ENCODE peak calls at places on chromosome 7, in ten cellular contexts. M is uterus, J is thyroid gland, E is gastrocnemius medialis, W is suprapubic skin, C is tibial nerve, K is A549, H is HepG2, P is Peyer's patch, T is ovary. V is an unnamed sample.

GRCh38 chr7:36084485-36085091 is 68.5 kb upstream of the EEPD1 start:
- DNase-seq in M (peak), J (peak), E (peak), W (no peak), C (no peak), K (peak), H (peak), P (no peak), T (peak), V (no peak)

GRCh38 chr7:149229526-149229925 is 9.9 kb upstream of the ZNF212 start:
- DNase-seq in M (no peak), J (no peak), E (no peak), W (no peak), C (no peak), K (no peak), H (no peak), P (no peak), T (no peak), V (no peak)

GRCh38 chr7:30276203-30276900 is 8.0 kb upstream of the ZNRF2 start:
- DNase-seq in M (peak), J (peak), E (no peak), W (no peak), C (no peak), K (peak), H (peak), P (peak), T (peak), V (no peak)

GRCh38 chr7:16428672-16429071 is 7.3 kb upstream of the CRPPA start:
- DNase-seq in M (no peak), J (no peak), E (no peak), W (no peak), C (no peak), K (no peak), H (no peak), P (no peak), T (no peak), V (no peak)

GRCh38 chr7:128705891-128706333 is 33.2 kb upstream of the CALU start:
- DNase-seq in M (no peak), J (no peak), E (no peak), W (no peak), C (no peak), K (no peak), H (no peak), P (no peak), T (no peak), V (no peak)

GRCh38 chr7:116525298-116525912 is 569 bp downstream of the CAV1 start:
- DNase-seq in M (peak), J (peak), E (peak), W (peak), C (peak), K (peak), H (no peak), P (peak), T (peak), V (peak)

GRCh38 chr7:80719261-80719660 is 80.8 kb downstream of the CD36 start:
- DNase-seq in M (no peak), J (no peak), E (no peak), W (no peak), C (no peak), K (no peak), H (no peak), P (no peak), T (no peak), V (no peak)

GRCh38 chr7:93142127-93142526 is 6.1 kb downstream of the SAMD9L start:
- DNase-seq in M (no peak), J (no peak), E (no peak), W (no peak), C (no peak), K (no peak), H (no peak), P (no peak), T (no peak), V (no peak)

GRCh38 chr7:89104748-89105685 is 309.5 kb upstream of the TEX47 start:
- DNase-seq in M (no peak), J (no peak), E (no peak), W (no peak), C (no peak), K (no peak), H (no peak), P (no peak), T (no peak), V (no peak)

GRCh38 chr7:41544241-41544640 is 158.6 kb downstream of the INHBA start:
- DNase-seq in M (no peak), J (no peak), E (no peak), W (no peak), C (no peak), K (no peak), H (no peak), P (no peak), T (no peak), V (no peak)

GRCh38 chr7:46383605-46384004 is 462.5 kb upstream of the IGFBP3 start:
- DNase-seq in M (no peak), J (no peak), E (no peak), W (no peak), C (no peak), K (no peak), H (no peak), P (no peak), T (no peak), V (no peak)

GRCh38 chr7:99196536-99197288 is 11.2 kb downstream of the KPNA7 start:
- DNase-seq in M (no peak), J (no peak), E (no peak), W (no peak), C (no peak), K (peak), H (no peak), P (no peak), T (no peak), V (no peak)

GRCh38 chr7:127912901-127913300 is 118.3 kb downstream of the LRRC4 start:
- DNase-seq in M (no peak), J (no peak), E (no peak), W (no peak), C (no peak), K (no peak), H (peak), P (no peak), T (no peak), V (no peak)

GRCh38 chr7:79361214-79361613 is 92.3 kb downstream of the MAGI2 start:
- DNase-seq in M (no peak), J (no peak), E (no peak), W (no peak), C (no peak), K (peak), H (no peak), P (no peak), T (no peak), V (no peak)

GRCh38 chr7:99003419-99003818 is 125.1 kb downstream of the TRRAP start:
- DNase-seq in M (no peak), J (no peak), E (no peak), W (peak), C (no peak), K (no peak), H (no peak), P (no peak), T (no peak), V (no peak)

GRCh38 chr7:151327659-151328058 is 14.0 kb upstream of the NUB1 start:
- DNase-seq in M (no peak), J (no peak), E (no peak), W (no peak), C (no peak), K (no peak), H (no peak), P (no peak), T (no peak), V (no peak)

GRCh38 chr7:131057524-131058065 is 270.1 kb upstream of the MKLN1 start:
- DNase-seq in M (no peak), J (no peak), E (no peak), W (no peak), C (no peak), K (no peak), H (peak), P (no peak), T (no peak), V (no peak)

GRCh38 chr7:114786455-114786854 is 135.4 kb upstream of the MDFIC start:
- DNase-seq in M (no peak), J (no peak), E (no peak), W (no peak), C (no peak), K (no peak), H (no peak), P (no peak), T (no peak), V (no peak)

GRCh38 chr7:96991850-96992623 is 13.3 kb upstream of the DLX6 start:
- DNase-seq in M (no peak), J (no peak), E (no peak), W (no peak), C (no peak), K (no peak), H (no peak), P (no peak), T (no peak), V (no peak)

GRCh38 chr7:117597755-117598154 is 117.9 kb downstream of the CFTR start:
- DNase-seq in M (no peak), J (no peak), E (no peak), W (no peak), C (no peak), K (no peak), H (no peak), P (no peak), T (no peak), V (no peak)

GRCh38 chr7:49812534-49812933 is 39.1 kb downstream of the VWC2 start:
- DNase-seq in M (no peak), J (no peak), E (no peak), W (no peak), C (no peak), K (no peak), H (no peak), P (no peak), T (no peak), V (no peak)

GRCh38 chr7:74453321-74454011 is at the start of gene GTF2IRD1:
- DNase-seq in M (peak), J (peak), E (peak), W (peak), C (peak), K (peak), H (peak), P (peak), T (peak), V (no peak)

GRCh38 chr7:74455933-74456332 is 2.2 kb downstream of the GTF2IRD1 start:
- DNase-seq in M (no peak), J (no peak), E (peak), W (no peak), C (no peak), K (no peak), H (no peak), P (no peak), T (no peak), V (no peak)

GRCh38 chr7:74454948-74455804 is 1.5 kb downstream of the GTF2IRD1 start:
- DNase-seq in M (peak), J (peak), E (peak), W (no peak), C (no peak), K (no peak), H (peak), P (no peak), T (peak), V (no peak)

GRCh38 chr7:74452748-74453320 is 872 bp upstream of the GTF2IRD1 start:
- DNase-seq in M (peak), J (no peak), E (peak), W (no peak), C (peak), K (no peak), H (peak), P (peak), T (peak), V (no peak)

DNA sequence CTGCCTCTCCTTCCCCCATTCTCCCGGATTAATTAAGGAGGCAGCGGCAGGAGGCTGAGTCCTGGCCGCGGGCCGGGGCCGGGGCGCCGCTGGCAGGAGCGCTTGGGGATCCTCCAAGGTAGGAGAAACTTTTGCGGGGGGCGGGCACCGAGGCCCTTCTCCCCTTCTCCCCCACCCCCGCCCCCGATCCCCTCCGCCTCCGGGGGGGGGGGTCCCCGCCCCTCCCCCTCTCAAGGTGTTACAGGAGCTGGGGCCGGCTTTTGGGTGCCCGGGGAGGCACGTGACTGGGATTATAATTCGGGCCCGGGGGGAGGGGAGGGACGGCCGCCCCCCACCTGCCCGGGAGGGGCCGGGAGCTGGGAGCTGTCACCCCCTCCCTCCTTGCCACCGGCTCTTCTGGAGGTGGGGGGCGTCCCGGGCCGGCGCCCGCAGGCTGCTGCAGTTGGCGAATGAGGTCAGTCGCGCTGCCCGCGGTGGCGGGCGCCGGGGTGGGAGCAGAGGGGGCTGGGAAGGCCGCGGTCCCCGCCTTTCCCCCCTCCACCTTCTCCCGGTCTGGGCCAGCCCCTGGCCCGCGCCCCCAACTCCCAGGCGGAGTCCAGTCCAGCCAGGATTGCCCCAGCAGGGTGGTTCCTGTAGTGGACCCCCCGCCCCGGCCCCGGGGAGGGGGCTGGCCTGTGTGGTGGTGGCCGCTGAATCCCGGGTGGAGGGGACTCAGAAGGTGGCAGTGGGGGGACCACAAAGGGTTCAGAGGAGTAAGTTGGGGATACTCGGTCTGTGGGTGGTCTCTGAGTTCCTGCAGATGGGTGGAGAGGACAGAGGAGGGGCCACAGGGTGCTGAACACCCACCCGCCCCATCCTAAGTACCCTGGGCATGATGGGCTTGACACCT is 597 bp downstream of the GTF2IRD1 start:
- DNase-seq in M (peak), J (peak), E (peak), W (no peak), C (no peak), K (no peak), H (no peak), P (no peak), T (peak), V (no peak)
- TF ChIP-seq POLR2A in M (no peak), J (no peak), E (peak), W (no peak), C (no peak), K (no peak), H (no peak), P (no peak), T (no peak), V (no peak)

GRCh38 chr7:14380881-14381280 is 391.4 kb upstream of the ETV1 start:
- DNase-seq in M (no peak), J (no peak), E (no peak), W (no peak), C (no peak), K (peak), H (no peak), P (no peak), T (no peak), V (no peak)
- TF ChIP-seq POLR2A in M (no peak), J (no peak), E (no peak), W (no peak), C (no peak), K (no peak), H (no peak), P (no peak), T (no peak), V (no peak)

GRCh38 chr7:56063882-56064625 is at the start of gene SUMF2:
- DNase-seq in M (peak), J (peak), E (peak), W (peak), C (peak), K (peak), H (peak), P (peak), T (peak), V (peak)
- TF ChIP-seq POLR2A in M (peak), J (peak), E (peak), W (no peak), C (peak), K (peak), H (peak), P (peak), T (peak), V (peak)

DNA sequence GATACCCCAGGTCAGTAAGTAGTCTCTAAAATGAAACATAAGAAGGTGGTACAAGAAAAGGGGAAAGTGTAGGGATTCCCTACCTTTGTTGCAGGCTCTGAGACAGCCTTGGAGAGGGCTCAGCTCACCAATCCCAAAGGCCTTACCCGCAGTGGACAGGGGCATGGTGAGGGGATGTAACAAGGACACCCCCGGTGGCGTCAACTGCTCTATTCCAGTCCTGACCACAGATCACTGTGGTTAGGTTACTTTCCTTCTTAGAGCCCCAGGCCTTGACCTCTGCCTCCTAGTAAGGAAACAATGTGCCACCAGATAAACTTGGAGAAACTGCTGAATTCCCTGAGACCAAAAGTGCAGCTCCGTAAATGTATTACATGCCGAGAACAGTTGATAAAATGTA is 17.5 kb downstream of the PLXNA4 start:
- DNase-seq in M (no peak), J (no peak), E (no peak), W (no peak), C (no peak), K (no peak), H (no peak), P (no peak), T (no peak), V (no peak)
- TF ChIP-seq POLR2A in M (no peak), J (no peak), E (no peak), W (no peak), C (no peak), K (no peak), H (no peak), P (no peak), T (no peak), V (no peak)

GRCh38 chr7:73521636-73522080 is 435 bp downstream of the BAZ1B start:
- DNase-seq in M (no peak), J (peak), E (no peak), W (no peak), C (no peak), K (no peak), H (peak), P (peak), T (no peak), V (peak)
- TF ChIP-seq POLR2A in M (no peak), J (no peak), E (no peak), W (no peak), C (no peak), K (peak), H (peak), P (no peak), T (no peak), V (peak)

DNA sequence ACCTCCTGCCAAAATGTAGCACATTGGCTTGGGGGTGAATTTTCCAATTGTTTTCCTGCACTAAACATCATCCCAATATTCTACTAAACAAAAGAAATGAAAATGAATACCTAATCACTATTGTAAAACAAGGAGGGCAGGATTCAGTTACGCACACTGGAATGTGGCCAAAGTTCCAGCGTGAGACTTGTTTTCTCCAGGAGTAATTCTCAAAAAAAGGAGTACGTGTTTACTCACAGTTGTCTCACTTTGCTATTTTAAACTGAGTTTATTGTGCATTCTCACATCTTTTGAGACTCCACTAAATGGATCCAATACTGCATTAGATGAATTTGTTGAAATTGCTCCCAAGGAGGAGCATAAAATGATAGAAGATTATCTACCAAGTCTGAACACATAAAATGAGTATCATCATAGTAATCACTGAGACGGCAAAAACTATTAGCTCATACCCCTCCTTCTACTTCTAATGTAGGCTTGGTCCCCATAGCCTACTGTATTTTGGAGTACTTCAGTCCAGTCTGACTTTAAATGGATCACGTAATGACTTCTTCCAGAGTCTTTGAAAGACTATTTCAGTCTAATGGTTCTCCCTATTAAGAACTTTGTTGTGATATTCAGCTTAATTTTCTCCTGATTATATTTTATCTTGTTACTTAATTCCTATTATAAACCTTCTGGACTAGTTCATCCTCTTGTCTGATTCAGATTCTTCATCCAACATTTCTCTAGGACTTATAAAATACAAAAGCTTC is 3.8 kb downstream of the GRM3 start:
- DNase-seq in M (no peak), J (no peak), E (no peak), W (no peak), C (no peak), K (no peak), H (no peak), P (no peak), T (no peak), V (no peak)
- TF ChIP-seq POLR2A in M (no peak), J (no peak), E (no peak), W (no peak), C (no peak), K (no peak), H (no peak), P (no peak), T (no peak), V (no peak)

GRCh38 chr7:66078067-66078466 is 2.4 kb downstream of the ASL start:
- DNase-seq in M (no peak), J (no peak), E (no peak), W (no peak), C (no peak), K (no peak), H (no peak), P (no peak), T (no peak), V (no peak)

GRCh38 chr7:66076459-66077329 is 1.1 kb downstream of the ASL start:
- DNase-seq in M (no peak), J (no peak), E (no peak), W (no peak), C (no peak), K (peak), H (peak), P (no peak), T (no peak), V (no peak)

GRCh38 chr7:66070222-66070621 is 5.4 kb upstream of the ASL start:
- DNase-seq in M (no peak), J (no peak), E (no peak), W (no peak), C (no peak), K (no peak), H (no peak), P (no peak), T (no peak), V (no peak)

DNA sequence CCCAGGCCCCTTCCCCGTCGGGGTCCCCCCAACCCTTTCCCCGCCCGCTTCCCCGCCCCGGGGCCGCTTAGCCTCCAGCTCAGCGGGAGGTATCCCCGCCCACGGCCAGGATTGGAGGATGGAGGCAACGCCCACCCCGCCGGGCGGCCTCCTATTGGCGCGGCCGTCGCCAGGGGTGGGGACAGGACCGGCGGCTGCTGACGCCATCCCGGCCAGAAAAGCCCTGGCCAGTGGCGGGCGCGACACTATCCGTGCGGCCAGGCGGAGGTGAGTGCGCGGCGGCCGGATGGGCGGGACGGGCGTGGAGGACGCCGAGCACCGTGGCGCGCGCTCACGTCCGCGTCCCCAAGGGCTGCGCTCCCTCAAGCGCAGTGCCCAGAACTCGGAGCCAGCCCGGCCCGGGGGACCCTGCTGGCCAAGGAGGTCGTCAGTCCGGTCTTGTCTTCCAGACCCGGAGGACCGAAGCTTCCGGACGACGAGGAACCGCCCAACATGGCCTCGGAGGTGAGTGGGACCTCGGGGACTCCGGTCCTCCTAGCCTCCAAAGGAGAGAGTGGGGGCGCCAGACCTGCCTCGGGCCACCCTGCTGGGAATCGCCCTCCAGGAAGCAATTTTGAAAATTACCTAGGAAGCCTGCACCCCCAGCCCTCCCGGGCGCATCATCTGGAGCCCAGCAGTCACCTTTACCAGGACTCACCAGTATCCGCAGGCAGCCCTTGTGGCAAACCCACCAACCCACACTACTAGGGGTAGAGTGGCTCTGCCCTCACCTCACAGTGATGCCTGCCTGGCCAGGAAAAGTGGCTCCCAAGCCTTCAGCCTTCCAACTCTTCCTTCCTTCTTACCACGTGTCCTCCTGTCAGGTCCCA is at the start of gene ASL:
- DNase-seq in M (peak), J (peak), E (peak), W (peak), C (peak), K (peak), H (peak), P (peak), T (peak), V (peak)
- TF ChIP-seq POLR2A in M (peak), J (peak), E (peak), W (no peak), C (peak), K (peak), H (peak), P (peak), T (peak), V (peak)

GRCh38 chr7:2519119-2519930 is at the start of gene LFNG:
- DNase-seq in M (peak), J (peak), E (peak), W (no peak), C (peak), K (peak), H (peak), P (peak), T (peak), V (peak)
- TF ChIP-seq POLR2A in M (peak), J (peak), E (peak), W (peak), C (peak), K (peak), H (peak), P (peak), T (peak), V (peak)